ENCODE peak calls at places on chromosomes 12 and 14, in five cellular contexts. I is AG09309; O is cardiac fibroblast; Z is B cell; L is CD8-positive, alpha-beta T cell. K is an unnamed sample.

GRCh38 chr12:108567974-108568652 is 5.7 kb downstream of the ISCU start:
- DNase-seq in I (no peak), O (no peak), Z (peak), L (no peak), K (no peak)

GRCh38 chr12:23028158-23028802 is 403.3 kb downstream of the ETNK1 start:
- DNase-seq in I (no peak), O (no peak), Z (no peak), L (no peak), K (no peak)

GRCh38 chr12:33061844-33062243 is 165.3 kb upstream of the PKP2 start:
- DNase-seq in I (no peak), O (no peak), Z (no peak), L (no peak), K (no peak)

GRCh38 chr12:117063162-117063911 is 35.9 kb downstream of the TESC start:
- DNase-seq in I (no peak), O (no peak), Z (peak), L (peak), K (no peak)

GRCh38 chr12:39235990-39236767 is 206.7 kb downstream of the KIF21A start:
- DNase-seq in I (no peak), O (peak), Z (no peak), L (no peak), K (no peak)

GRCh38 chr12:14315501-14315900 is 50.0 kb upstream of the ATF7IP start:
- DNase-seq in I (no peak), O (no peak), Z (no peak), L (no peak), K (no peak)

GRCh38 chr12:116595186-116595585 is 36.0 kb downstream of the MAP1LC3B2 start:
- DNase-seq in I (peak), O (peak), Z (no peak), L (no peak), K (no peak)

GRCh38 chr12:77343291-77343690 is 277.9 kb upstream of the E2F7 start:
- DNase-seq in I (no peak), O (peak), Z (no peak), L (no peak), K (no peak)

GRCh38 chr12:133120385-133121191 is 9.5 kb downstream of the ZNF891 start:
- DNase-seq in I (no peak), O (no peak), Z (no peak), L (no peak), K (no peak)

GRCh38 chr14:98826618-98827017 is 445.4 kb downstream of the BCL11B start:
- DNase-seq in I (no peak), O (no peak), Z (no peak), L (no peak), K (no peak)

GRCh38 chr12:126874427-126875026 is 1392.4 kb upstream of the TMEM132C start:
- DNase-seq in I (peak), O (peak), Z (peak), L (peak), K (peak)

GRCh38 chr12:108806350-108806749 is 51.0 kb downstream of the SSH1 start:
- DNase-seq in I (no peak), O (peak), Z (no peak), L (no peak), K (no peak)

GRCh38 chr12:16325426-16325825 is 22.0 kb upstream of the MGST1 start:
- DNase-seq in I (no peak), O (no peak), Z (no peak), L (no peak), K (no peak)

GRCh38 chr14:96135285-96135684 is 69.4 kb upstream of the BDKRB2 start:
- DNase-seq in I (no peak), O (no peak), Z (no peak), L (no peak), K (no peak)

GRCh38 chr12:108190529-108190928 is 61.4 kb downstream of the WSCD2 start:
- DNase-seq in I (no peak), O (no peak), Z (no peak), L (no peak), K (no peak)

GRCh38 chr14:95294320-95294719 is 25.4 kb downstream of the CLMN start:
- DNase-seq in I (no peak), O (no peak), Z (no peak), L (no peak), K (no peak)

GRCh38 chr12:14270392-14270791 is 95.1 kb upstream of the ATF7IP start:
- DNase-seq in I (no peak), O (no peak), Z (no peak), L (no peak), K (no peak)

GRCh38 chr14:99524804-99525698 is 43.8 kb downstream of the CCNK start:
- DNase-seq in I (no peak), O (peak), Z (no peak), L (no peak), K (no peak)

GRCh38 chr12:26027401-26027800 is 68.9 kb downstream of the RASSF8 start:
- DNase-seq in I (no peak), O (no peak), Z (no peak), L (no peak), K (no peak)

GRCh38 chr14:64983439-64984310 is 3.0 kb upstream of the FNTB start:
- DNase-seq in I (no peak), O (peak), Z (peak), L (peak), K (peak)

GRCh38 chr12:131825146-131825892 is 2.9 kb upstream of the MMP17 start:
- DNase-seq in I (peak), O (peak), Z (no peak), L (no peak), K (no peak)

GRCh38 chr12:48145981-48146380 is 11.3 kb downstream of the ASB8 start:
- DNase-seq in I (no peak), O (no peak), Z (no peak), L (no peak), K (no peak)

GRCh38 chr14:68675233-68675577 is 117.7 kb downstream of the ZFP36L1 start:
- DNase-seq in I (no peak), O (no peak), Z (no peak), L (no peak), K (no peak)

GRCh38 chr14:100025111-100025510 is 40.1 kb upstream of the EVL start:
- DNase-seq in I (no peak), O (peak), Z (no peak), L (peak), K (peak)

GRCh38 chr14:32478027-32478426 is 148.9 kb downstream of the AKAP6 start:
- DNase-seq in I (no peak), O (no peak), Z (no peak), L (no peak), K (no peak)

GRCh38 chr14:68785817-68786490 is 6.9 kb downstream of the ZFP36L1 start:
- DNase-seq in I (no peak), O (peak), Z (peak), L (peak), K (no peak)

GRCh38 chr14:67952786-67953185 is 133.2 kb downstream of the RAD51B start:
- DNase-seq in I (no peak), O (no peak), Z (no peak), L (no peak), K (no peak)

GRCh38 chr14:33941727-33942126 is 9.1 kb downstream of the EGLN3 start:
- DNase-seq in I (no peak), O (no peak), Z (no peak), L (no peak), K (no peak)

GRCh38 chr14:99231850-99232401 is 40.1 kb downstream of the BCL11B start:
- DNase-seq in I (no peak), O (no peak), Z (no peak), L (peak), K (no peak)

GRCh38 chr12:48351022-48351708 is 446 bp upstream of the ZNF641 start:
- DNase-seq in I (peak), O (peak), Z (no peak), L (no peak), K (no peak)

GRCh38 chr12:57757771-57758170 is 2.9 kb downstream of the MARCHF9 start:
- DNase-seq in I (no peak), O (no peak), Z (no peak), L (no peak), K (no peak)

GRCh38 chr14:52253503-52253902 is 14.0 kb upstream of the PTGDR start:
- DNase-seq in I (no peak), O (peak), Z (no peak), L (no peak), K (no peak)

GRCh38 chr14:70685480-70686197 is 43.9 kb downstream of the TTC9 start:
- DNase-seq in I (no peak), O (no peak), Z (no peak), L (no peak), K (no peak)

GRCh38 chr14:102371361-102371760 is 8.6 kb downstream of the TECPR2 start:
- DNase-seq in I (no peak), O (no peak), Z (no peak), L (no peak), K (no peak)

GRCh38 chr12:57090456-57090855 is 1.5 kb downstream of the NAB2 start:
- DNase-seq in I (no peak), O (no peak), Z (no peak), L (no peak), K (peak)

GRCh38 chr12:15404485-15404884 is 82.2 kb downstream of the PTPRO start:
- DNase-seq in I (no peak), O (peak), Z (no peak), L (no peak), K (no peak)

GRCh38 chr12:1347294-1347693 is 247.1 kb downstream of the FBXL14 start:
- DNase-seq in I (no peak), O (no peak), Z (no peak), L (no peak), K (no peak)

DNA sequence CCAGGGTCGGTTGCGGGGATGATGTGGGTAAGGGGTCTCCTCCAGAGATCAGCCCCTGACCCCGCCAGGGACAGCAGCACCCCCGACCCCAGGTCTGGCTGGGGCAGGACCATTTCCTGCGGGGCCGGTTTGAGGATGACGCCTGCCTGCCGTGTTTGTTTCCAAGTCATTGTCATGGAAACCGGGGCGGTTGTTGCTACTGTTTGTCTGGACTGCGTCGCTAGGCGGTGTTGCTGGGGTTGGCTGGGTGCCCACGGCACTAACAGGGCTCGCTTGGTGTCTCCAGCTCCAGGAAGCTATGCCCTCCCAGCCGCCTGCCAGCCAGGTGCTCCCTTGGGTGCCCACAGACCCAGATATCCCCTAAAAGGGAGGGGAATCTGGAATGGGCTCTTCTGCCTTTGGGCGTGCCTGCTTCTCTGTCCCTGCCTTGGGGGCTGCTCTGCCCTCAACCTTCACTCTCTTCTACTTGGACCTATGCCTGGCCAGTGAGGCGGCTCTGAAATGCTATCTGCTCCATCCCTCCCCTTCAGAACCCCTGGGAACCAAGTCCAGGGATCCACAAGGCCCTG is 4.7 kb upstream of the CRIP1 start:
- DNase-seq in I (peak), O (peak), Z (peak), L (peak), K (peak)
- TF ChIP-seq CTCF in I (no peak), O (peak), Z (no peak), L (no peak), K (no peak)

GRCh38 chr12:64680235-64680634 is 69.9 kb downstream of the RASSF3 start:
- DNase-seq in I (no peak), O (no peak), Z (peak), L (no peak), K (no peak)

GRCh38 chr12:64675795-64676194 is 65.5 kb downstream of the RASSF3 start:
- DNase-seq in I (no peak), O (peak), Z (no peak), L (no peak), K (no peak)

GRCh38 chr12:64678835-64679234 is 68.5 kb downstream of the RASSF3 start:
- DNase-seq in I (no peak), O (no peak), Z (no peak), L (no peak), K (no peak)

GRCh38 chr12:64679487-64679983 is 69.2 kb downstream of the RASSF3 start:
- DNase-seq in I (no peak), O (peak), Z (peak), L (peak), K (no peak)

DNA sequence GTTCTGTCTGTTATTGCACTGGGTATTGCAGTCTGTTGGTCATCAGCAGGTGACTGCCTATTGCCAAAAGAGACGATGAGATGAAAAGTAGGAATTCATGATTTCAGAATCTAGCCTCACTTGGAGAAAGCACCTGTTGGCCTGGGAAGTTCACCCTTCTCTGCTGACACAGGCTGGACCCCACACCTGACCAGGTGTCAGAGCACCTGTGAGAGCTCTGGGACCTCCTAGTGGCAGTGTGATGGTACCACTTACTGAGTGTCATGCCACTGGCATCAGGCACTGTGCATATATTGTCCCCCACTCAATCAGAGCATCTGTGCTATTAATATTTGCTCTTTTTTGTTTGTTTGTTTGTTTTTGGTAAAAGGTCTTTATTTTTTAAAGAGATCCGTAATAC is 68.0 kb downstream of the RASSF3 start:
- DNase-seq in I (no peak), O (no peak), Z (no peak), L (no peak), K (no peak)
- TF ChIP-seq CTCF in I (no peak), O (no peak), Z (peak), L (peak), K (no peak)

GRCh38 chr14:105488781-105489606 is 2.1 kb upstream of the TEDC1 start:
- DNase-seq in I (no peak), O (no peak), Z (peak), L (peak), K (no peak)

GRCh38 chr14:105489607-105490317 is 1.3 kb upstream of the TEDC1 start:
- DNase-seq in I (peak), O (peak), Z (peak), L (peak), K (peak)

GRCh38 chr14:105491366-105492006 is 440 bp downstream of the TEDC1 start:
- DNase-seq in I (no peak), O (peak), Z (peak), L (peak), K (peak)

GRCh38 chr14:105490572-105491365 is at the start of gene TEDC1:
- DNase-seq in I (peak), O (peak), Z (peak), L (peak), K (peak)

GRCh38 chr14:105490318-105490571 is 801 bp upstream of the TEDC1 start:
- DNase-seq in I (no peak), O (no peak), Z (no peak), L (no peak), K (no peak)
- TF ChIP-seq CTCF in I (no peak), O (no peak), Z (no peak), L (no peak), K (no peak)

GRCh38 chr12:5768880-5769199 is 176.2 kb downstream of the ANO2 start:
- DNase-seq in I (no peak), O (no peak), Z (no peak), L (no peak), K (no peak)

GRCh38 chr12:5776091-5776490 is 169.0 kb downstream of the ANO2 start:
- DNase-seq in I (no peak), O (no peak), Z (no peak), L (no peak), K (no peak)

GRCh38 chr12:5768171-5768879 is 176.7 kb downstream of the ANO2 start:
- DNase-seq in I (no peak), O (no peak), Z (no peak), L (no peak), K (no peak)

GRCh38 chr12:5770727-5771126 is 174.3 kb downstream of the ANO2 start:
- DNase-seq in I (no peak), O (no peak), Z (no peak), L (no peak), K (no peak)

GRCh38 chr12:5773550-5773949 is 171.5 kb downstream of the ANO2 start:
- DNase-seq in I (no peak), O (no peak), Z (no peak), L (no peak), K (no peak)
- TF ChIP-seq CTCF in I (no peak), O (no peak), Z (no peak), L (no peak), K (no peak)

DNA sequence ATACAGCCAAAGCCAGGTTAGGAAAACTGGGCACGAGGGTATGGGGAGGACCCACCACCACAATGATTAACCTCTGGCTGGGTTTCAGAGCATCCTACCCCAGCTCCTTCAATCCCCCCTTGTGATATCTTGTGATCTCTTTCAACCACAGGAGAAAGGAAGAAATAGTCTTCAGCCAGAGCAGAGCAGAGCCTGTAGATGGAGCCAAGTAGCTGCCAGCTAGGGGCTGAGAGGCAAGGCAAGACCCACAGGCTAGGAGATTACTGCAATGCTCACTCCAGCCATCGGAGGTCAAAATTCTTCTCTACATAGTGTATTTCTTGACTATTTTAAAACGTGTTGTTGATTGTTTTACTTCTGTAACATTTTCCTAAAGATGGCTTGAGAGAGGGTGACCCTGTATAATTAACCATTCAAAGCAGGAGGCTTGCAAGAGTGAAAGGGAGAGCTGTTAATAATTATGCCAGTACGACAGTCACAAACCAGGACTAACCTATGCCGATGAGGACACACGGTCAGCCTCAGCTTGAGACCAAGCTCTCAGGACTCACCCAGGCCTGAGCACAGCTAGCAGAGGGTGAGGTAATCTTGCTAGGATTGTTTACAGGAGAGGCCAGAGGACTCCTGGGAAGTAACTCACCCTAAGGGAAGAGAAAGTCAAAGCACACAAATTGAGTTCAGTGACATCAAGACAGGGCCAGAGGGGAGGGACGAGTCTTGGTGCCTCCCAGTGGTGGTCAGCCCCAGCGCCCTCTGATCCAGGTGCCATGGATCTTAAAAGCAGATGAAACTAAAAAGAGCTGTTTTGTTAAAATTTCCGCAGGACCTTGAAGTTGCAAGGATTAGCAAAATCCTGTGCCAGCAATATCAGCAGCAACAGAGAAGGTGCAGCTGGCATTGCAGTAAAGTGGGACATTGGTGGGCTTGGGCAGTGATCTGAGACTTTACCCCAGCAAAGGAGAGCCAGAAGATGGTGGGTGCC is 29.8 kb upstream of the CDKN3 start:
- DNase-seq in I (peak), O (peak), Z (peak), L (peak), K (peak)
- TF ChIP-seq CTCF in I (peak), O (peak), Z (peak), L (peak), K (peak)

DNA sequence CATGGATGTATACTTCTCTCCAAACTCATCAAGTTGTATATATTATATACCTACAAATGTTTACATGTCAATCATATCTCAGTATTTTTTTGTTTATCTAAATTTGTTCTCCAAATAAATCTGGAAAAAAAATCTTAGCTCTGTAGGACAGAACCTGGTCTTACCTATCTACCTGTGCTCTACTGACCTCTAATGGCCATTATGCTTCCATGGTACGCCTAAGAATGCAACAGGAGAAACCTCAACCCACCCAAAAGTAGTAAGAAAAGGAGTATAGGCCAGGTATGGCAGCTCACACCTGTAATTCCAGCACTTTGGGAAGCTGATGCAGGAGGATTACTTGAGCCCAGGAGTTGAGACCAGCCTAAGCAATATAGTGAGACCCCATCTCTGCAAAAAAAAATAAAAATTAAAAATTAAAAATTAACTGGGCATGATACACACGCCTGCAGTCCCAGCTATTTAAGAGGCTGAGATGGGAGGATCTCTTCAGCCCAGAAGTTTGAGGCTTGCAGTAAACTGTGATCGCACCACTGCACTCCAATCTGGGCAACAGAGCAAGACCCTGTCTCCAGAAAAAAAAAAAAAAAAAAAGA is 8.7 kb downstream of the OR11H4 start:
- DNase-seq in I (no peak), O (no peak), Z (no peak), L (no peak), K (no peak)
- TF ChIP-seq CTCF in I (no peak), O (no peak), Z (no peak), L (peak), K (no peak)

K was measured in GM20000.